ENCODE peak calls at places on chromosomes 1 and 21, in nine cellular contexts. X is stimulated activated CD4-positive, alpha-beta T cell treated with anti-CD3 and anti-CD28 coated beads, Interleukin-4, amount 100 ng/mL, for 48 hours; J is Right ventricle myocardium inferior; F is WTC11; H is DND-41; Z is iPS DF 19.7; W is G401; N is activated T-cell treated with anti-CD3 and anti-CD28 coated beads, Interleukin-2, amount 50 U/mL, for 24 hours; V is NCI-H1105 treated with DMSO at 0.1 percent for 48 hours. A is an unnamed sample.

GRCh38 chr1:201885531-201886075 is 3.1 kb upstream of the SHISA4 start:
- DNase-seq in X (no peak), J (no peak), F (no peak), H (no peak), Z (no peak), W (no peak), N (peak; percentile 16), V (no peak), A (peak; percentile 89)

GRCh38 chr1:56374026-56374974 is 205.1 kb downstream of the PLPP3 start:
- DNase-seq in X (no peak), J (peak; percentile 55), F (no peak), H (no peak), Z (no peak), W (peak; percentile 11), N (no peak), V (peak; percentile 82), A (no peak)

GRCh38 chr1:6954596-6954995 is 169.3 kb downstream of the CAMTA1 start:
- DNase-seq in X (no peak), J (no peak), F (no peak), H (no peak), Z (no peak), W (no peak), N (no peak), V (no peak), A (no peak)

GRCh38 chr1:80540605-80541004 is 1260.1 kb upstream of the ADGRL2 start:
- DNase-seq in X (no peak), J (no peak), F (no peak), H (no peak), Z (no peak), W (no peak), N (no peak), V (no peak), A (no peak)

GRCh38 chr1:5427026-5427613 is 565.1 kb downstream of the NPHP4 start:
- DNase-seq in X (no peak), J (no peak), F (no peak), H (no peak), Z (no peak), W (no peak), N (no peak), V (no peak), A (no peak)

GRCh38 chr1:25550683-25551310 is 7.4 kb downstream of the LDLRAP1 start:
- DNase-seq in X (no peak), J (no peak), F (no peak), H (no peak), Z (no peak), W (no peak), N (no peak), V (no peak), A (no peak)

GRCh38 chr1:25477448-25478034 is 46.8 kb downstream of the MACO1 start:
- DNase-seq in X (no peak), J (no peak), F (no peak), H (no peak), Z (no peak), W (no peak), N (no peak), V (no peak), A (peak; percentile 53)

GRCh38 chr1:68231627-68232303 is 558 bp downstream of the WLS start:
- DNase-seq in X (no peak), J (peak; percentile 80), F (peak; percentile 18), H (no peak), Z (peak; percentile 15), W (peak; percentile 13), N (no peak), V (peak; percentile 74), A (no peak)

GRCh38 chr1:116767782-116768382 is 13.7 kb downstream of the CD2 start:
- DNase-seq in X (no peak), J (no peak), F (no peak), H (no peak), Z (no peak), W (no peak), N (no peak), V (no peak), A (no peak)

GRCh38 chr1:25621876-25622275 is 5.3 kb downstream of the MAN1C1 start:
- DNase-seq in X (no peak), J (no peak), F (no peak), H (no peak), Z (no peak), W (peak; percentile 53), N (no peak), V (no peak), A (peak; percentile 3)

GRCh38 chr1:33036051-33036525 is 595 bp downstream of the AK2 start:
- DNase-seq in X (no peak), J (no peak), F (no peak), H (peak; percentile 26), Z (no peak), W (no peak), N (no peak), V (no peak), A (peak; percentile 60)

GRCh38 chr1:56774067-56774609 is 45.1 kb downstream of the FYB2 start:
- DNase-seq in X (no peak), J (no peak), F (no peak), H (no peak), Z (no peak), W (no peak), N (no peak), V (no peak), A (no peak)

GRCh38 chr1:154944422-154945159 is 8.1 kb upstream of the PMVK start:
- DNase-seq in X (no peak), J (no peak), F (no peak), H (no peak), Z (no peak), W (no peak), N (no peak), V (no peak), A (no peak)

GRCh38 chr1:40449684-40450490 is at the start of gene ZFP69B:
- DNase-seq in X (peak; percentile 89), J (peak; percentile 96), F (peak; percentile 94), H (peak; percentile 92), Z (peak; percentile 60), W (peak; percentile 80), N (peak; percentile 96), V (peak; percentile 92), A (peak; percentile 98)

GRCh38 chr1:226674892-226675719 is 64.0 kb downstream of the ITPKB start:
- DNase-seq in X (no peak), J (peak; percentile 81), F (no peak), H (peak; percentile 89), Z (no peak), W (no peak), N (peak; percentile 61), V (no peak), A (no peak)

GRCh38 chr1:83897516-83897915 is 101.4 kb downstream of the TTLL7 start:
- DNase-seq in X (no peak), J (no peak), F (no peak), H (no peak), Z (no peak), W (no peak), N (no peak), V (no peak), A (no peak)

GRCh38 chr21:39881661-39882060 is 14.4 kb downstream of the PCP4 start:
- DNase-seq in X (no peak), J (no peak), F (no peak), H (no peak), Z (no peak), W (no peak), N (no peak), V (no peak), A (no peak)

GRCh38 chr1:47188901-47189785 is 693 bp downstream of the PDZK1IP1 start:
- DNase-seq in X (no peak), J (no peak), F (no peak), H (no peak), Z (no peak), W (no peak), N (no peak), V (no peak), A (no peak)

GRCh38 chr1:6342031-6342430 is 51.5 kb downstream of the ACOT7 start:
- DNase-seq in X (no peak), J (no peak), F (no peak), H (no peak), Z (no peak), W (no peak), N (no peak), V (no peak), A (no peak)

GRCh38 chr1:202462342-202463076 is 114.0 kb downstream of the PPP1R12B start:
- DNase-seq in X (no peak), J (no peak), F (no peak), H (no peak), Z (no peak), W (no peak), N (no peak), V (no peak), A (peak; percentile 47)

GRCh38 chr1:204076891-204077290 is 4.0 kb downstream of the SOX13 start:
- DNase-seq in X (no peak), J (no peak), F (no peak), H (no peak), Z (no peak), W (no peak), N (no peak), V (no peak), A (no peak)

GRCh38 chr1:158017800-158018595 is 24.6 kb downstream of the KIRREL1 start:
- DNase-seq in X (no peak), J (no peak), F (no peak), H (no peak), Z (no peak), W (no peak), N (no peak), V (no peak), A (no peak)

GRCh38 chr1:244035358-244035757 is 15.7 kb upstream of the ZBTB18 start:
- DNase-seq in X (no peak), J (no peak), F (no peak), H (no peak), Z (no peak), W (no peak), N (no peak), V (no peak), A (no peak)

GRCh38 chr1:205595861-205596260 is 36.0 kb downstream of the ELK4 start:
- DNase-seq in X (no peak), J (no peak), F (no peak), H (no peak), Z (no peak), W (no peak), N (no peak), V (no peak), A (no peak)

GRCh38 chr1:229027622-229028182 is 243.2 kb upstream of the RAB4A start:
- DNase-seq in X (no peak), J (peak; percentile 73), F (no peak), H (peak; percentile 56), Z (peak; percentile 68), W (no peak), N (peak; percentile 50), V (no peak), A (no peak)

GRCh38 chr1:230827081-230827681 is 41.1 kb downstream of the C1orf198 start:
- DNase-seq in X (no peak), J (peak; percentile 76), F (no peak), H (no peak), Z (no peak), W (no peak), N (no peak), V (no peak), A (no peak)

GRCh38 chr1:8858888-8859706 is 19.4 kb downstream of the ENO1 start:
- DNase-seq in X (no peak), J (no peak), F (peak; percentile 47), H (peak; percentile 56), Z (no peak), W (peak; percentile 78), N (no peak), V (peak; percentile 36), A (peak; percentile 83)

GRCh38 chr1:64892576-64893573 is 73.5 kb downstream of the JAK1 start:
- DNase-seq in X (no peak), J (no peak), F (no peak), H (no peak), Z (no peak), W (no peak), N (no peak), V (no peak), A (no peak)

GRCh38 chr1:26922201-26922729 is 722 bp downstream of the NUDC start:
- DNase-seq in X (no peak), J (no peak), F (no peak), H (no peak), Z (no peak), W (no peak), N (no peak), V (no peak), A (peak; percentile 51)

GRCh38 chr1:65343286-65343685 is 33.9 kb downstream of the DNAJC6 start:
- DNase-seq in X (no peak), J (no peak), F (no peak), H (no peak), Z (no peak), W (no peak), N (no peak), V (no peak), A (no peak)

GRCh38 chr1:207458409-207458808 is 4.3 kb downstream of the CR2 start:
- DNase-seq in X (no peak), J (no peak), F (no peak), H (peak; percentile 30), Z (no peak), W (no peak), N (no peak), V (no peak), A (no peak)

A was measured in K562.